ENCODE peak calls at places on chromosomes 7 and 10, in eight cellular contexts. J is iPS-NIHi11; O is AG08396; H is H9; N is CD8-positive, alpha-beta T cell; P is small intestine; F is NCI-H1092; E is stimulated activated CD8-positive, alpha-beta memory T cell treated with anti-CD3 and anti-CD28 coated beads, Interleukin-7, amount 100 ng/mL, for 4 hours. B is an unnamed sample.

GRCh38 chr10:128480601-128481000 is 354.4 kb upstream of the MKI67 start:
- DNase-seq in H (no peak), P (no peak), E (no peak), O (no peak), F (no peak), J (no peak), N (no peak), B (no peak)

GRCh38 chr7:114710495-114710894 is 211.4 kb upstream of the MDFIC start:
- DNase-seq in F (no peak), P (no peak), H (no peak), J (no peak), N (no peak), O (no peak), E (no peak), B (no peak)

GRCh38 chr10:48976208-48976607 is 36.6 kb upstream of the LRRC18 start:
- DNase-seq in J (peak; percentile 38), O (peak; percentile 23), F (no peak), P (peak; percentile 14), H (peak; percentile 39), N (no peak), E (no peak), B (no peak)

GRCh38 chr10:29332761-29333148 is 43.9 kb downstream of the LYZL1 start:
- DNase-seq in H (no peak), O (no peak), F (no peak), J (no peak), N (no peak), P (no peak), E (no peak), B (no peak)

GRCh38 chr10:119316729-119317097 is 109.3 kb downstream of the GRK5 start:
- DNase-seq in P (no peak), H (no peak), J (no peak), F (no peak), O (peak; percentile 81), N (no peak), E (no peak), B (no peak)

GRCh38 chr7:84686373-84686772 is 491.8 kb upstream of the SEMA3A start:
- DNase-seq in O (no peak), P (no peak), E (no peak), H (no peak), F (no peak), J (no peak), N (no peak), B (no peak)

GRCh38 chr7:68730194-68730593 is 868.1 kb upstream of the AUTS2 start:
- DNase-seq in P (peak; percentile 71), O (no peak), E (no peak), J (no peak), N (no peak), F (peak; percentile 54), H (no peak), B (no peak)

GRCh38 chr7:85716353-85716752 is 529.5 kb upstream of the SEMA3D start:
- DNase-seq in H (no peak), E (no peak), J (no peak), O (no peak), N (no peak), P (no peak), F (no peak), B (no peak)

GRCh38 chr7:100832281-100832633 is 4.9 kb upstream of the EPHB4 start:
- DNase-seq in N (no peak), O (no peak), E (no peak), J (no peak), H (no peak), F (no peak), P (no peak), B (no peak)

GRCh38 chr10:124532106-124532641 is 70.6 kb downstream of the LHPP start:
- DNase-seq in H (peak; percentile 90), P (peak; percentile 48), E (no peak), J (peak; percentile 86), F (no peak), N (no peak), O (no peak), B (no peak)

GRCh38 chr7:43694399-43694748 is 34.9 kb downstream of the COA1 start:
- DNase-seq in H (no peak), P (peak; percentile 29), N (no peak), F (no peak), J (no peak), O (peak; percentile 51), E (no peak), B (no peak)

GRCh38 chr7:4174451-4174850 is 507.6 kb upstream of the FOXK1 start:
- DNase-seq in H (no peak), P (no peak), F (no peak), J (no peak), O (no peak), N (no peak), E (no peak), B (no peak)

GRCh38 chr7:146106319-146106718 is 10.3 kb upstream of the CNTNAP2 start:
- DNase-seq in J (no peak), F (no peak), E (no peak), P (no peak), O (no peak), N (no peak), H (no peak), B (no peak)

GRCh38 chr10:85666106-85666505 is 700.5 kb downstream of the GRID1 start:
- DNase-seq in F (no peak), J (no peak), E (no peak), P (no peak), H (no peak), N (no peak), O (no peak), B (no peak)

GRCh38 chr10:3886666-3887251 is 101.8 kb upstream of the KLF6 start:
- DNase-seq in N (no peak), J (no peak), P (peak; percentile 90), H (no peak), F (no peak), E (no peak), O (peak; percentile 46), B (no peak)

GRCh38 chr7:4147931-4148620 is 534.0 kb upstream of the FOXK1 start:
- DNase-seq in P (no peak), F (no peak), N (no peak), E (no peak), H (no peak), O (no peak), J (no peak), B (no peak)

GRCh38 chr7:149865437-149865836 is 8.3 kb upstream of the ATP6V0E2 start:
- DNase-seq in J (no peak), P (peak; percentile 55), N (peak; percentile 47), H (no peak), E (peak; percentile 35), F (no peak), O (no peak), B (no peak)

GRCh38 chr7:41029072-41029492 is 673.8 kb downstream of the INHBA start:
- DNase-seq in J (no peak), H (no peak), O (peak; percentile 67), F (no peak), N (no peak), P (no peak), E (no peak), B (no peak)

GRCh38 chr7:17183630-17184328 is 114.7 kb upstream of the AHR start:
- DNase-seq in N (no peak), H (no peak), J (no peak), P (no peak), O (no peak), F (no peak), E (no peak), B (no peak)

GRCh38 chr7:151436446-151437162 is 3.3 kb downstream of the CRYGN start:
- DNase-seq in J (no peak), F (no peak), H (no peak), O (peak; percentile 64), N (no peak), E (no peak), P (no peak), B (no peak)

GRCh38 chr7:140358771-140359095 is 39.6 kb downstream of the SLC37A3 start:
- DNase-seq in N (peak; percentile 21), P (peak; percentile 44), E (no peak), O (no peak), J (no peak), H (no peak), F (no peak), B (no peak)

GRCh38 chr7:133940368-133940767 is 186.8 kb upstream of the LRGUK start:
- DNase-seq in J (no peak), O (no peak), E (no peak), N (no peak), P (no peak), H (no peak), F (no peak), B (no peak)

GRCh38 chr7:129998446-129998845 is 45.7 kb upstream of the UBE2H start:
- DNase-seq in N (no peak), P (no peak), F (no peak), H (no peak), J (no peak), O (no peak), E (no peak), B (no peak)

GRCh38 chr7:158586499-158587191 is 978 bp downstream of the PTPRN2 start:
- DNase-seq in O (no peak), H (no peak), F (no peak), J (no peak), P (no peak), N (no peak), E (no peak), B (no peak)

GRCh38 chr10:97570789-97571536 is 1.6 kb upstream of the ANKRD2 start:
- DNase-seq in E (no peak), H (no peak), N (no peak), J (no peak), F (no peak), P (no peak), O (no peak), B (no peak)

GRCh38 chr10:46555713-46556514 is 544 bp downstream of the GPRIN2 start:
- DNase-seq in N (peak; percentile 0), E (no peak), J (peak; percentile 79), H (peak; percentile 93), P (peak; percentile 67), O (no peak), F (no peak), B (no peak)

GRCh38 chr10:101566333-101567164 is 21.5 kb downstream of the POLL start:
- DNase-seq in F (peak; percentile 45), J (peak; percentile 75), H (peak; percentile 60), E (no peak), N (no peak), P (no peak), O (no peak), B (no peak)

GRCh38 chr10:122507661-122508060 is 46.3 kb downstream of the HTRA1 start:
- DNase-seq in H (no peak), O (no peak), P (no peak), F (no peak), E (no peak), J (no peak), N (no peak), B (no peak)

GRCh38 chr10:79409038-79410035 is 36.1 kb downstream of the ZCCHC24 start:
- DNase-seq in N (no peak), F (no peak), J (no peak), E (no peak), P (no peak), H (no peak), O (no peak), B (peak; percentile 90)

GRCh38 chr7:88432321-88432720 is 125.6 kb upstream of the STEAP4 start:
- DNase-seq in H (no peak), P (no peak), O (no peak), J (no peak), F (peak; percentile 45), N (no peak), E (no peak), B (no peak)